ENCODE peak calls at places on chromosomes 16 and 17, in four cellular contexts. One of them, this sample, is unnamed.

GRCh38 chr17:48628641-48629410 is 2.7 kb upstream of the HOXB9 start:
- DNase-seq in HepG2: no peak
- DNase-seq in WTC11: no peak
- DNase-seq in K562: no peak
- DNase-seq in this sample: no peak

GRCh38 chr17:29238133-29238850 is 8.4 kb upstream of the CRYBA1 start:
- DNase-seq in K562: no peak
- DNase-seq in HepG2: no peak
- DNase-seq in WTC11: no peak
- DNase-seq in this sample: no peak

GRCh38 chr17:4537451-4538235 is 17.5 kb downstream of the MYBBP1A start:
- DNase-seq in HepG2: no peak
- DNase-seq in K562: no peak
- DNase-seq in WTC11: no peak
- DNase-seq in this sample: no peak

GRCh38 chr16:7025616-7026190 is 306.9 kb upstream of the RBFOX1 start:
- DNase-seq in HepG2: peak; percentile 71
- DNase-seq in WTC11: peak; percentile 40
- DNase-seq in K562: peak; percentile 77
- DNase-seq in this sample: peak; percentile 74

GRCh38 chr16:2497116-2497630 is 16.6 kb upstream of the ATP6V0C start:
- DNase-seq in K562: peak; percentile 92
- DNase-seq in WTC11: no peak
- DNase-seq in HepG2: no peak
- DNase-seq in this sample: no peak

GRCh38 chr16:4111748-4112696 is 4.2 kb downstream of the ADCY9 start:
- DNase-seq in K562: no peak
- DNase-seq in HepG2: peak; percentile 48
- DNase-seq in WTC11: no peak
- DNase-seq in this sample: no peak

GRCh38 chr17:82281502-82282238 is 8.2 kb upstream of the CSNK1D start:
- DNase-seq in WTC11: no peak
- DNase-seq in K562: no peak
- DNase-seq in HepG2: no peak
- DNase-seq in this sample: no peak

GRCh38 chr17:19763416-19763815 is 15.3 kb upstream of the ALDH3A1 start:
- DNase-seq in K562: no peak
- DNase-seq in HepG2: no peak
- DNase-seq in WTC11: no peak
- DNase-seq in this sample: no peak

GRCh38 chr17:28552201-28552999 is at the start of gene UNC119:
- DNase-seq in WTC11: peak; percentile 83
- DNase-seq in HepG2: peak; percentile 38
- DNase-seq in K562: peak; percentile 97
- DNase-seq in this sample: peak; percentile 86

GRCh38 chr17:59650642-59651041 is 30.9 kb downstream of the CLTC start:
- DNase-seq in HepG2: no peak
- DNase-seq in K562: no peak
- DNase-seq in WTC11: no peak
- DNase-seq in this sample: no peak

DNA sequence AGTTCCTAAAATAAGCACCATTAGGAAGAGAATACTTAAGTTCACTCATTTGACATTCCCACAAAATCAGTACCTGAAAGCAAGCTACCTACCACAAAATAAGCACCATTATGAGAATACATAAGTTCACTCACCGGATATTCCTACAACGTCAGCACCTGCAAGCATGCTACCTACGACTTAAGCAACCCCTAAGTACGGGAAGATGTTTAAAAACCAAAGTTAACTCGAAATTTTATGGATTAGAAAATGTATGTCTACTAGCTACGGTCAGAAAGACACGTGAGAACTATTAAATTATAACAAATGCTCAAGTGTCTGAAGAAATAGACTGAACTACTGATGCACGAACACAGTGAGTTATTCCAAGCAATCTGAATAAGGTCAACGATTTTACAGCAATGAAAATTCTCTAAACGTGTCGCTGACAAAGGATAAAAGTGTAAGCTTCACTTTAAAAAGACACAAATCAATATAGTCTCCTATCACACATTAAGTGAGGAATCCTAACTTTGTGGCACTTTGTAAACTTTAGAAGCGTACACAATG is 1.5 kb downstream of the GSPT1 start:
- DNase-seq in WTC11: no peak
- DNase-seq in HepG2: no peak
- DNase-seq in K562: no peak
- DNase-seq in this sample: no peak
- TF ChIP-seq ELF4 in WTC11: no peak
- TF ChIP-seq ELF4 in HepG2: no peak
- TF ChIP-seq ELF4 in K562: no peak
- TF ChIP-seq ELF4 in this sample: no peak

GRCh38 chr16:23519282-23519681 is 9.0 kb upstream of the GGA2 start:
- DNase-seq in K562: peak; percentile 82
- DNase-seq in HepG2: no peak
- DNase-seq in WTC11: no peak
- DNase-seq in this sample: no peak

GRCh38 chr16:23518435-23518891 is 8.2 kb upstream of the GGA2 start:
- DNase-seq in HepG2: no peak
- DNase-seq in K562: no peak
- DNase-seq in WTC11: no peak
- DNase-seq in this sample: no peak

GRCh38 chr16:23514381-23515152 is 4.3 kb upstream of the GGA2 start:
- DNase-seq in K562: no peak
- DNase-seq in HepG2: no peak
- DNase-seq in WTC11: no peak
- DNase-seq in this sample: no peak

GRCh38 chr16:23515881-23516280 is 5.6 kb upstream of the GGA2 start:
- DNase-seq in K562: no peak
- DNase-seq in WTC11: no peak
- DNase-seq in HepG2: no peak
- DNase-seq in this sample: no peak

GRCh38 chr16:23516366-23517137 is 6.3 kb upstream of the GGA2 start:
- DNase-seq in HepG2: no peak
- DNase-seq in K562: no peak
- DNase-seq in WTC11: no peak
- DNase-seq in this sample: no peak
- TF ChIP-seq ELF4 in HepG2: no peak
- TF ChIP-seq ELF4 in K562: no peak
- TF ChIP-seq ELF4 in WTC11: no peak
- TF ChIP-seq ELF4 in this sample: no peak

GRCh38 chr16:648071-648785 is 937 bp upstream of the WDR90 start:
- DNase-seq in WTC11: peak; percentile 62
- DNase-seq in HepG2: peak; percentile 57
- DNase-seq in K562: no peak
- DNase-seq in this sample: peak; percentile 59
- TF ChIP-seq ELF4 in WTC11: no peak
- TF ChIP-seq ELF4 in HepG2: no peak
- TF ChIP-seq ELF4 in K562: no peak
- TF ChIP-seq ELF4 in this sample: no peak

GRCh38 chr16:68079616-68080344 is 5.4 kb upstream of the NFATC3 start:
- DNase-seq in WTC11: no peak
- DNase-seq in HepG2: peak; percentile 97
- DNase-seq in K562: peak; percentile 88
- DNase-seq in this sample: no peak
- TF ChIP-seq ELF4 in WTC11: no peak
- TF ChIP-seq ELF4 in HepG2: peak; percentile 90
- TF ChIP-seq ELF4 in K562: peak; percentile 34
- TF ChIP-seq ELF4 in this sample: no peak

GRCh38 chr16:266258-267164 is 9.2 kb downstream of the RGS11 start:
- DNase-seq in WTC11: no peak
- DNase-seq in K562: no peak
- DNase-seq in HepG2: no peak
- DNase-seq in this sample: no peak

GRCh38 chr16:268141-269053 is 7.3 kb downstream of the RGS11 start:
- DNase-seq in WTC11: no peak
- DNase-seq in HepG2: no peak
- DNase-seq in K562: no peak
- DNase-seq in this sample: no peak

GRCh38 chr16:270381-271255 is 5.1 kb downstream of the RGS11 start:
- DNase-seq in HepG2: no peak
- DNase-seq in K562: no peak
- DNase-seq in WTC11: no peak
- DNase-seq in this sample: no peak

GRCh38 chr16:265711-266110 is 10.0 kb downstream of the RGS11 start:
- DNase-seq in WTC11: no peak
- DNase-seq in HepG2: no peak
- DNase-seq in K562: no peak
- DNase-seq in this sample: no peak

GRCh38 chr16:269061-269796 is 6.5 kb downstream of the RGS11 start:
- DNase-seq in WTC11: no peak
- DNase-seq in HepG2: no peak
- DNase-seq in K562: no peak
- DNase-seq in this sample: no peak
- TF ChIP-seq ELF4 in WTC11: no peak
- TF ChIP-seq ELF4 in HepG2: no peak
- TF ChIP-seq ELF4 in K562: no peak
- TF ChIP-seq ELF4 in this sample: no peak

DNA sequence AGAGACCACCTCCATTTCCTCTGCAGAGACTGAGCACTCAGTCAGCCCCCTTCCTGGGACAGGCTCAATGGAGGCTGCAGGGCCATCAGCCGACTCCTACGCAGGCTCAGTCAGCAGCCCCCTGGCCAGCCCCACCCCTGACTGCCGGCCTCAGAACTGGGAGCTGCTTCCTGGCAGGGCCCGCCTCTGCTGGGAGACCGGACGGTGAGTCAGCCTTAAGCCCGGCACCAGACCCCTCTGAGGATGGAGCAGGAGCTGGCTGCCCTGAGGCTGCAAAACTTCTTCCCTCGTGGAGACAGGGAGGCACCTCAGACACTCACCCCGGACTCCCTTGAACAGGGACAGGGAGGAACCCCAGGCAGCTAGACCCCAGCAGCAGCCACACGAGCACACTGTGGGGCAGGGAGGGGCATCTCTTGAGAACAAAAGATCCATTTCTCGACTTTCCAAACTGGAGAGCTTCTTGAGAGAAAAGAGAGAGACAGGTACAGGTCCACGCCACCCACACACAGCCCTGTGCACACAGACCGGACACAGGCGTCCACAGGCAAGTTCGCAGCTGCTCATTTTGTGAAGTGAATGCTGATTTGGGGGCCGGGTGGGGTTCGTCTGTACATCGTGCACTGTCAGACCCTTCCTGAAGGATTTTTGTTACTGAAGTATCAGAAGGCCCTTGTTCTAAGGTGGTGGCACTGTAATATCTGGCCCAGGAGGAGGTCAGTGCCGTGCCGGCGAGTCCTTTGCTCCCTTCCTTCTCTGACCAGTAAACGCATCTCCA is 1.3 kb upstream of the TUBB3 start:
- DNase-seq in K562: peak; percentile 76
- DNase-seq in WTC11: peak; percentile 44
- DNase-seq in HepG2: peak; percentile 85
- DNase-seq in this sample: peak; percentile 41
- TF ChIP-seq ELF4 in K562: peak; percentile 2
- TF ChIP-seq ELF4 in WTC11: no peak
- TF ChIP-seq ELF4 in HepG2: peak; percentile 12
- TF ChIP-seq ELF4 in this sample: no peak

This sample was measured in HEK293T.